ENCODE peak calls at places on chromosomes 11 and 22, in seven cellular contexts. J, M, N, Q, D, E and S are unnamed samples.

GRCh38 chr11:8617063-8617462 is 23.0 kb upstream of the STK33 start:
- DNase-seq in J (no peak), M (no peak), N (no peak), Q (no peak), D (no peak), E (no peak), S (no peak)

GRCh38 chr22:26711205-26711958 is 54.0 kb downstream of the MIAT start:
- DNase-seq in J (no peak), M (no peak), N (no peak), Q (no peak), D (no peak), E (no peak), S (no peak)

GRCh38 chr11:35087648-35088047 is 51.3 kb upstream of the CD44 start:
- DNase-seq in J (no peak), M (no peak), N (no peak), Q (no peak), D (no peak), E (no peak), S (no peak)

GRCh38 chr11:1054143-1055108 is 17.9 kb upstream of the MUC6 start:
- DNase-seq in J (no peak), M (no peak), N (no peak), Q (no peak), D (no peak), E (no peak), S (no peak)

GRCh38 chr11:12110714-12111481 is 508 bp downstream of the MICAL2 start:
- DNase-seq in J (peak), M (no peak), N (peak), Q (no peak), D (no peak), E (no peak), S (peak)

GRCh38 chr22:19488884-19489843 is 9.4 kb downstream of the CDC45 start:
- DNase-seq in J (no peak), M (no peak), N (no peak), Q (no peak), D (no peak), E (no peak), S (no peak)

GRCh38 chr22:28942801-28943500 is 59.6 kb downstream of the ZNRF3 start:
- DNase-seq in J (no peak), M (no peak), N (no peak), Q (no peak), D (no peak), E (no peak), S (no peak)

GRCh38 chr11:111967651-111968050 is 30.5 kb downstream of the DIXDC1 start:
- DNase-seq in J (no peak), M (no peak), N (no peak), Q (no peak), D (no peak), E (no peak), S (no peak)

GRCh38 chr11:116035972-116036371 is 531.8 kb upstream of the CADM1 start:
- DNase-seq in J (no peak), M (no peak), N (no peak), Q (no peak), D (no peak), E (no peak), S (no peak)

GRCh38 chr11:7019500-7020182 is 505 bp downstream of the ZNF214 start:
- DNase-seq in J (no peak), M (no peak), N (peak), Q (no peak), D (no peak), E (no peak), S (peak)

GRCh38 chr11:57567512-57568329 is at the start of gene UBE2L6:
- DNase-seq in J (peak), M (peak), N (peak), Q (peak), D (peak), E (no peak), S (peak)

GRCh38 chr11:26849009-26849408 is 127.1 kb upstream of the SLC5A12 start:
- DNase-seq in J (no peak), M (peak), N (no peak), Q (no peak), D (no peak), E (no peak), S (peak)

GRCh38 chr11:26285593-26285992 is 46.3 kb upstream of the ANO3 start:
- DNase-seq in J (no peak), M (no peak), N (no peak), Q (no peak), D (no peak), E (no peak), S (no peak)

GRCh38 chr11:63573881-63574855 is 11.0 kb upstream of the PLAAT2 start:
- DNase-seq in J (peak), M (no peak), N (no peak), Q (peak), D (peak), E (peak), S (peak)

GRCh38 chr22:45709004-45709739 is 37.5 kb downstream of the ATXN10 start:
- DNase-seq in J (peak), M (no peak), N (no peak), Q (no peak), D (peak), E (no peak), S (no peak)

GRCh38 chr22:30015846-30016245 is 64.4 kb upstream of the HORMAD2 start:
- DNase-seq in J (no peak), M (no peak), N (no peak), Q (no peak), D (no peak), E (no peak), S (no peak)

GRCh38 chr11:96122601-96123044 is 198.7 kb upstream of the MTMR2 start:
- DNase-seq in J (no peak), M (no peak), N (no peak), Q (no peak), D (no peak), E (no peak), S (no peak)